ENCODE peak calls at places on chromosomes 16 and 17, in seven cellular contexts. O, B, Q, V, U, I and P are unnamed samples.

GRCh38 chr16:2835638-2836493 is 5.8 kb downstream of the ZG16B start:
- DNase-seq in I (no peak), B (no peak), Q (peak; percentile 94), U (peak; percentile 92), O (no peak), V (no peak), P (no peak)

GRCh38 chr16:71722801-71723536 is 1.5 kb downstream of the PHLPP2 start:
- DNase-seq in V (peak; percentile 85), U (peak; percentile 94), I (peak; percentile 33), B (peak; percentile 8), Q (peak; percentile 91), O (no peak), P (peak; percentile 8)

GRCh38 chr16:59148756-59149155 is 414.6 kb upstream of the GOT2 start:
- DNase-seq in Q (peak; percentile 3), V (no peak), U (no peak), B (no peak), I (no peak), O (no peak), P (no peak)

GRCh38 chr17:8832711-8833352 is 33.7 kb upstream of the MFSD6L start:
- DNase-seq in Q (no peak), U (peak; percentile 97), V (no peak), I (no peak), B (no peak), O (no peak), P (no peak)

GRCh38 chr17:29078183-29079045 is 35.5 kb downstream of the PIPOX start:
- DNase-seq in Q (no peak), V (no peak), O (no peak), B (no peak), I (no peak), U (no peak), P (no peak)

GRCh38 chr17:55238931-55239297 is 25.8 kb upstream of the HLF start:
- DNase-seq in B (no peak), Q (peak; percentile 7), O (no peak), I (no peak), U (no peak), V (no peak), P (peak; percentile 9)

GRCh38 chr17:32020943-32021617 is 13.9 kb downstream of the LRRC37B start:
- DNase-seq in Q (peak; percentile 16), I (no peak), V (no peak), B (no peak), U (no peak), O (no peak), P (no peak)

GRCh38 chr16:10685709-10686108 is 9.0 kb downstream of the TEKT5 start:
- DNase-seq in V (no peak), Q (no peak), O (no peak), U (no peak), B (no peak), I (no peak), P (no peak)

GRCh38 chr16:868386-868755 is 67.8 kb upstream of the GNG13 start:
- DNase-seq in U (no peak), I (no peak), B (no peak), O (no peak), Q (no peak), V (no peak), P (no peak)

GRCh38 chr16:1469693-1470201 is 5.1 kb downstream of the CLCN7 start:
- DNase-seq in Q (no peak), I (no peak), U (no peak), O (no peak), V (no peak), B (no peak), P (no peak)

GRCh38 chr16:3460585-3460984 is 17.1 kb downstream of the NAA60 start:
- DNase-seq in B (no peak), U (no peak), O (no peak), Q (no peak), I (no peak), V (no peak), P (no peak)

GRCh38 chr16:19884611-19885455 is at the start of gene GPRC5B:
- DNase-seq in I (no peak), Q (peak; percentile 91), O (no peak), B (no peak), V (no peak), U (peak; percentile 82), P (no peak)

GRCh38 chr16:89243664-89244063 is 26.2 kb downstream of the ZNF778 start:
- DNase-seq in O (no peak), Q (no peak), V (no peak), B (no peak), U (no peak), I (no peak), P (no peak)

GRCh38 chr16:50509521-50510341 is 38.5 kb upstream of the NKD1 start:
- DNase-seq in U (peak; percentile 91), I (peak; percentile 38), V (no peak), B (no peak), Q (peak; percentile 30), O (no peak), P (no peak)